ENCODE peak calls at places on chromosome 10, in four cellular contexts. H, U, B and P are unnamed samples.

GRCh38 chr10:57696641-57697040 is 571.1 kb downstream of the IPMK start:
- DNase-seq in H (no peak), U (peak), B (no peak), P (no peak)

GRCh38 chr10:91190876-91191580 is 29.4 kb upstream of the PCGF5 start:
- DNase-seq in H (no peak), U (peak), B (no peak), P (peak)

GRCh38 chr10:71302874-71303568 is 16.0 kb upstream of the SLC29A3 start:
- DNase-seq in H (no peak), U (peak), B (peak), P (no peak)

GRCh38 chr10:123455861-123456260 is 210.3 kb upstream of the GPR26 start:
- DNase-seq in H (no peak), U (no peak), B (no peak), P (no peak)

GRCh38 chr10:113053881-113054280 is 103.8 kb downstream of the TCF7L2 start:
- DNase-seq in H (no peak), U (no peak), B (no peak), P (no peak)

GRCh38 chr10:43846187-43846680 is 197.6 kb upstream of the ZNF32 start:
- DNase-seq in H (peak), U (peak), B (no peak), P (no peak)

GRCh38 chr10:62005687-62006086 is 104.2 kb downstream of the ARID5B start:
- DNase-seq in H (no peak), U (no peak), B (no peak), P (no peak)

GRCh38 chr10:131574707-131575430 is 263.3 kb upstream of the TCERG1L start:
- DNase-seq in H (no peak), U (no peak), B (no peak), P (no peak)

GRCh38 chr10:100569687-100570517 is 34.2 kb downstream of the HIF1AN start:
- DNase-seq in H (no peak), U (no peak), B (no peak), P (no peak)

GRCh38 chr10:31397852-31398251 is 78.8 kb downstream of the ZEB1 start:
- DNase-seq in H (no peak), U (no peak), B (no peak), P (no peak)

GRCh38 chr10:93993782-93994668 is at the start of gene PLCE1:
- DNase-seq in H (no peak), U (peak), B (no peak), P (peak)

GRCh38 chr10:36423821-36424248 is 701.6 kb upstream of the ANKRD30A start:
- DNase-seq in H (no peak), U (no peak), B (no peak), P (no peak)

GRCh38 chr10:122034149-122034756 is 45.3 kb downstream of the TACC2 start:
- DNase-seq in H (no peak), U (peak), B (no peak), P (no peak)

GRCh38 chr10:111267673-111268072 is 190.8 kb downstream of the ADRA2A start:
- DNase-seq in H (no peak), U (no peak), B (no peak), P (no peak)

GRCh38 chr10:86757110-86757790 is 831 bp downstream of the BMPR1A start:
- DNase-seq in H (no peak), U (peak), B (peak), P (peak)

GRCh38 chr10:32004161-32004591 is 52.0 kb downstream of the KIF5B start:
- DNase-seq in H (no peak), U (no peak), B (no peak), P (peak)

GRCh38 chr10:12019343-12019971 is 23.2 kb downstream of the UPF2 start:
- DNase-seq in H (no peak), U (peak), B (no peak), P (no peak)

GRCh38 chr10:89086801-89087513 is 96.4 kb downstream of the FAS start:
- DNase-seq in H (no peak), U (peak), B (peak), P (peak)

GRCh38 chr10:78596556-78596955 is 472.2 kb upstream of the ZMIZ1 start:
- DNase-seq in H (no peak), U (no peak), B (no peak), P (no peak)

GRCh38 chr10:593901-594457 is 95.5 kb downstream of the DIP2C start:
- DNase-seq in H (no peak), U (peak), B (no peak), P (peak)

GRCh38 chr10:119803264-119803663 is 69.4 kb downstream of the MCMBP start:
- DNase-seq in H (no peak), U (peak), B (no peak), P (no peak)

GRCh38 chr10:30353851-30354250 is 4.8 kb upstream of the MTPAP start:
- DNase-seq in H (no peak), U (peak), B (no peak), P (no peak)

GRCh38 chr10:125083576-125083920 is 76.8 kb downstream of the CTBP2 start:
- DNase-seq in H (no peak), U (peak), B (no peak), P (peak)

GRCh38 chr10:14186245-14186644 is 144.5 kb downstream of the FRMD4A start:
- DNase-seq in H (no peak), U (peak), B (no peak), P (no peak)

GRCh38 chr10:29949411-29950011 is 109.9 kb downstream of the JCAD start:
- DNase-seq in H (no peak), U (peak), B (no peak), P (no peak)

GRCh38 chr10:58781873-58782488 is 269.3 kb downstream of the BICC1 start:
- DNase-seq in H (no peak), U (peak), B (peak), P (no peak)

GRCh38 chr10:124619195-124619594 is 125.0 kb downstream of the FAM53B start:
- DNase-seq in H (no peak), U (peak), B (no peak), P (no peak)

GRCh38 chr10:122086416-122087240 is 97.7 kb downstream of the TACC2 start:
- DNase-seq in H (no peak), U (no peak), B (no peak), P (no peak)

GRCh38 chr10:79202188-79203013 is 133.6 kb downstream of the ZMIZ1 start:
- DNase-seq in H (peak), U (peak), B (no peak), P (no peak)

GRCh38 chr10:88278912-88279311 is 304.2 kb downstream of the RNLS start:
- DNase-seq in H (no peak), U (no peak), B (no peak), P (no peak)

GRCh38 chr10:89644691-89644966 is 413 bp downstream of the PANK1 start:
- DNase-seq in H (peak), U (no peak), B (no peak), P (no peak)

GRCh38 chr10:128879441-128880175 is 587.4 kb upstream of the MGMT start:
- DNase-seq in H (no peak), U (no peak), B (no peak), P (no peak)

GRCh38 chr10:10850227-10850626 is 167.4 kb upstream of the CELF2 start:
- DNase-seq in H (no peak), U (no peak), B (no peak), P (no peak)

GRCh38 chr10:117004627-117005453 is at the start of gene SHTN1:
- DNase-seq in H (peak), U (peak), B (peak), P (peak)
- TF ChIP-seq CTCF in H (no peak), U (no peak), B (no peak), P (no peak)

GRCh38 chr10:74227697-74228424 is 76.8 kb downstream of the ADK start:
- DNase-seq in H (peak), U (peak), B (no peak), P (no peak)
- H3K27ac ChIP-seq in H (no peak), U (no peak), B (peak), P (no peak)

GRCh38 chr10:74743401-74743800 is 83.0 kb upstream of the KAT6B start:
- DNase-seq in H (no peak), U (no peak), B (no peak), P (no peak)

GRCh38 chr10:74738052-74738451 is 88.3 kb upstream of the KAT6B start:
- DNase-seq in H (no peak), U (peak), B (no peak), P (no peak)

GRCh38 chr10:74738543-74738942 is 87.9 kb upstream of the KAT6B start:
- DNase-seq in H (no peak), U (no peak), B (no peak), P (no peak)

GRCh38 chr10:74736029-74736428 is 90.4 kb upstream of the KAT6B start:
- DNase-seq in H (no peak), U (no peak), B (no peak), P (no peak)

GRCh38 chr10:74738985-74739567 is 87.3 kb upstream of the KAT6B start:
- DNase-seq in H (no peak), U (peak), B (no peak), P (no peak)
- TF ChIP-seq CTCF in H (no peak), U (peak), B (no peak), P (no peak)

GRCh38 chr10:69106900-69107511 is 17.0 kb upstream of the VPS26A start:
- DNase-seq in H (no peak), U (no peak), B (no peak), P (no peak)
- H3K27ac ChIP-seq in H (no peak), U (no peak), B (no peak), P (no peak)